ENCODE peak calls at places on chromosomes 1 and 21, in seven cellular contexts. V is H1, Q is HCT116, C is heart left ventricle, N is lower leg skin, P is body of pancreas, J is testis. W is an unnamed sample.

GRCh38 chr1:7409278-7409677 is 361.8 kb upstream of the VAMP3 start:
- DNase-seq in N (peak; percentile 76), J (peak; percentile 3), V (no peak), Q (no peak), P (no peak), C (no peak), W (no peak)

GRCh38 chr1:44040418-44040817 is 9.2 kb upstream of the SLC6A9 start:
- DNase-seq in V (no peak), N (no peak), P (no peak), C (no peak), Q (no peak), J (no peak), W (no peak)

GRCh38 chr21:23725576-23725975 is 1881.7 kb downstream of the MRPL39 start:
- DNase-seq in C (no peak), N (no peak), V (no peak), P (no peak), J (no peak), Q (no peak), W (no peak)

GRCh38 chr1:30407862-30408580 is 315.4 kb downstream of the MATN1 start:
- DNase-seq in N (peak; percentile 76), V (no peak), J (peak; percentile 6), Q (no peak), C (peak; percentile 8), P (no peak), W (no peak)

GRCh38 chr1:213821175-213821942 is 166.4 kb upstream of the PROX1 start:
- DNase-seq in Q (no peak), V (no peak), J (no peak), P (no peak), C (no peak), N (no peak), W (no peak)

GRCh38 chr1:11784256-11784992 is 21.3 kb downstream of the MTHFR start:
- DNase-seq in V (no peak), J (no peak), N (no peak), P (no peak), Q (no peak), C (no peak), W (no peak)

GRCh38 chr1:55781944-55782482 is 566.8 kb upstream of the USP24 start:
- DNase-seq in J (no peak), C (peak; percentile 25), V (no peak), N (no peak), Q (peak; percentile 32), P (no peak), W (no peak)

GRCh38 chr1:107820797-107821196 is 144.2 kb downstream of the VAV3 start:
- DNase-seq in J (no peak), V (no peak), C (no peak), Q (no peak), P (no peak), N (no peak), W (no peak)

GRCh38 chr1:221335161-221336101 is 406.5 kb downstream of the DUSP10 start:
- DNase-seq in Q (no peak), P (peak; percentile 44), V (no peak), C (no peak), N (no peak), J (peak; percentile 41), W (peak; percentile 1)

GRCh38 chr1:114671011-114671938 is 1.4 kb upstream of the DENND2C start:
- DNase-seq in N (no peak), V (no peak), P (no peak), C (no peak), J (no peak), Q (no peak), W (peak; percentile 14)

GRCh38 chr1:13583592-13583963 is at the start of gene PDPN:
- DNase-seq in P (no peak), Q (no peak), V (peak; percentile 39), C (peak; percentile 37), N (peak; percentile 92), J (peak; percentile 48), W (no peak)

GRCh38 chr1:109543988-109544735 is 4.3 kb upstream of the GNAI3 start:
- DNase-seq in J (no peak), N (no peak), P (no peak), V (no peak), C (no peak), Q (no peak), W (no peak)

GRCh38 chr1:109543283-109543987 is 3.8 kb downstream of the GPR61 start:
- DNase-seq in V (no peak), C (no peak), J (no peak), P (no peak), Q (no peak), N (no peak), W (no peak)

GRCh38 chr1:109548321-109549267 is at the start of gene GNAI3:
- DNase-seq in Q (peak; percentile 92), C (peak; percentile 97), J (peak; percentile 98), P (peak; percentile 97), N (peak; percentile 100), V (peak; percentile 82), W (peak; percentile 98)

GRCh38 chr1:109547412-109548320 is 749 bp upstream of the GNAI3 start:
- DNase-seq in J (peak; percentile 50), C (no peak), Q (no peak), P (peak; percentile 43), N (no peak), V (no peak), W (peak; percentile 63)

GRCh38 chr1:109546311-109547109 is 1.9 kb upstream of the GNAI3 start:
- DNase-seq in N (peak; percentile 97), V (no peak), J (peak; percentile 96), C (peak; percentile 90), P (peak; percentile 93), Q (peak; percentile 84), W (peak; percentile 90)
- TF ChIP-seq POLR2A in N (no peak), V (no peak), J (no peak), C (peak; percentile 14), P (no peak), Q (no peak), W (peak; percentile 3)

GRCh38 chr1:64871256-64871655 is 95.1 kb downstream of the JAK1 start:
- DNase-seq in J (no peak), N (no peak), Q (no peak), P (no peak), C (no peak), V (no peak), W (no peak)
- TF ChIP-seq POLR2A in J (no peak), N (no peak), Q (no peak), P (no peak), C (no peak), V (no peak), W (no peak)

DNA sequence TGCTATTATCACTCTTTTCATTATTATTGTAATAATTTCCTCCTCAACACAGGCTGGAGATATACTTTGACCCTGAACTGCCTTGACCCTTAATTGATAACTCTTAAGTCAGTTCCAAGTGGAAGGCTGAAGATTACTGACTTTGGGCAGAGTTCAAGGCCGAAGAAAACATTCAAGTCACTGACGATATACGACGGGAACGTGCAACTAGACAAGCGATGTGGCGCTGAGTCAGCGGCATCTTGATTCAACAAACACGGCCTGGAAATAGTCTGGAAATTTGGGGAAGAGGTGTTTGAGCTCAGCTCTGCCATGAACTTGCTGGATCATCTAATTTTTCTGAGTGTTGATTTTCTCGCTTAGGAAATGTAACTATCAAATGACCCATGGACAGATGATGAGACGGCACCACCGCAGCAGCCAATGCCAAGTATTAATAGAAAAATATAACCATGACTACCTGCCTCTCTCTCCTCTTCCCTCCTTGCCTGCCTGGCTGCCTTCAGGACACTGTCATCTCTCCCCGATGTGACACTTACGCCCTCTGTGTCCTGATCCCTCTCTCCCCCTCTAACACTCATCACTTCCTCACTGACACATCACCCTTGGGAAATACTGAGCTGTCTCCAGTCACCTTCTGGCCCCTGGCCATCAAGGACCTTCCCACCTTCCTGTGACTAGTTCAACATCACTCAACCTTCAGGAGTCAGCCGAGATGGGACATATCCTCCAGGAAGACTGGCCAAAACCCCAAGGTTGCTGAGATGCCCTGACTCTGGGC is 49.4 kb downstream of the TMCO4 start:
- DNase-seq in N (no peak), V (no peak), P (no peak), Q (no peak), J (no peak), C (no peak), W (no peak)
- TF ChIP-seq POLR2A in N (no peak), V (no peak), P (no peak), Q (no peak), J (no peak), C (no peak), W (no peak)

DNA sequence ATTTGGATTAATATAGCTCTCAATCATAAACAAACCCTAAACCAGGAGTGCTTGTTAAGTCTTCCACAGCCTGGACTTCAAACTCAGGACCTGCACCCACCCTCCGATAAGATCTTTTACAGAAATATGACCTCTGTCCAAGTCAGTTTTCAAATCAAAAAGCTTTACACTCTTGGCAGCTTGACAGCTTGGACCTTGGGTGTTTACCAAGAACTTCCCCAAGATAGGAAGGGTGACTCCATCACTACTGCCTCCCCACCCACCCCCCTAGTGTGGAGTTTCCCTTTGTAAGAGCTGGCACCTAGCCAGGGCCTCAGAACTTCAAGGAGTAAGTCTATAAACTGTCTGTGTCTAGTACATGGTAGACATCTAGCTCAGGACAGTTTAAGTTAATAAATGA is 9.6 kb downstream of the BCAR3 start:
- DNase-seq in C (peak; percentile 84), V (no peak), N (peak; percentile 89), Q (no peak), P (peak; percentile 65), J (peak; percentile 78), W (peak; percentile 66)
- TF ChIP-seq POLR2A in C (no peak), V (no peak), N (no peak), Q (no peak), P (no peak), J (no peak), W (no peak)

GRCh38 chr21:37208741-37209225 is 58.4 kb downstream of the VPS26C start:
- DNase-seq in J (no peak), V (no peak), Q (no peak), P (peak; percentile 50), C (no peak), N (no peak), W (no peak)
- TF ChIP-seq POLR2A in J (no peak), V (no peak), Q (no peak), P (no peak), C (no peak), N (no peak), W (no peak)

DNA sequence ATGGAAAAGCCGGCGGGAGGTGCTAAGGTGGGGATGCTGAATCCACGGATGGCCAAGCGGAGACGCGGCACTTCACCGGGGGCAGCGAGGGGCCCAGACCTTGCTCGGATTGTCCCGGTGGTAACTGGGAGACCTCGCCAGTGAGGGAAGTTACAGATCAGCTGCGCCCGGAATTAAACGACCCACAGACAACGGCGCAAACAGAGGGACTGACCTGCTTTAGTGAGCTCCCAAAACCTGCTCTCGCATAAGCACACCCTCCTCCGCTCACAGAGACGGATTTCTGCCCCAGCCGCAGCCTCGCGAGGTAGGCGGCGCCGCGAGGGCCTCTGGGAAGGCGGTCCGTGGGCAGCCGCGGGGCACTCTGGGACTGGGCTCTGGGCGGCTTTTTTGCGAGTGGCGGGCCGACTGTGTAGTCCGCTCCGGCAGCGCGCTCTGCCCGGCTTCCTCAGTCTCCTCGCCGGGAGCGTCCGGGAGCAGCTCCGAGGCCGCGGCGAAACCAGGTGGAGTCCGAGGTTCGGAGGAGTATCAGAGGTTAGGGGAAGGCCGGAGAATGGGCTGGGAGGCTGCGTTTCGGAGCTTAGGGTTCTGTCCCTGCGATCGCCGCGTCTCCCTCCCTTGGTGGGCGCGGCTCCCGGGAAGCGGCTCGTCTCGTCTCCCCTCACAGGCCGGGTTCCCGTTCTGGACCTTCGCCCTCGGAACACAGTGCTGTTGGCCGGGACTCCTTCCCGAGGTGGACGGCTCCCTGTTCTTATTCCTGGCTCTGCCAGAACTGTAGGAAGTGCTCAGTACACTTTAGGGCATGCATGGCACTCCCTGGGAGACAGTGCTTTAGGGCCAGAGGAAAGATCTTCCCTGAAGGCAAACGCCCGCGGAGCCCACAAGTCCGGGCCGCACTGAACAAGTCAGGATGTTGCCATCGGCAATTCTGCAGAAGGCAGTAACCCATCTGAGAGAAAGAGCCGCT is at the start of gene EXO5:
- DNase-seq in J (peak; percentile 91), Q (no peak), P (peak; percentile 76), C (peak; percentile 88), N (peak; percentile 94), V (no peak), W (peak; percentile 85)
- TF ChIP-seq POLR2A in J (no peak), Q (no peak), P (peak; percentile 17), C (peak; percentile 59), N (no peak), V (no peak), W (peak; percentile 79)

W was measured in erythroblast.